ENCODE peak calls at places on chromosomes 16 and 17, in six cellular contexts. One of them, this sample, is unnamed.
A peak's percentile ranks its signal among the peaks of the same experiment; 100 is the strongest.

GRCh38 chr17:32490101-32490482 is 3.3 kb downstream of the CDK5R1 start:
- DNase-seq in neuronal stem cell: no peak
- DNase-seq in mesenchymal stem cell: no peak
- DNase-seq in H9: peak; percentile 58
- DNase-seq in IMR-90: no peak
- DNase-seq in H1: no peak
- DNase-seq in this sample: peak; percentile 22

GRCh38 chr16:58409316-58409973 is 17.2 kb downstream of the GINS3 start:
- DNase-seq in neuronal stem cell: no peak
- DNase-seq in mesenchymal stem cell: no peak
- DNase-seq in H9: no peak
- DNase-seq in IMR-90: peak; percentile 7
- DNase-seq in H1: no peak
- DNase-seq in this sample: no peak

GRCh38 chr16:58039829-58040495 is 14.4 kb downstream of the MMP15 start:
- DNase-seq in neuronal stem cell: no peak
- DNase-seq in mesenchymal stem cell: no peak
- DNase-seq in H9: no peak
- DNase-seq in IMR-90: no peak
- DNase-seq in H1: no peak
- DNase-seq in this sample: no peak

GRCh38 chr16:80125677-80126076 is 415.1 kb upstream of the DYNLRB2 start:
- DNase-seq in neuronal stem cell: no peak
- DNase-seq in mesenchymal stem cell: no peak
- DNase-seq in H9: no peak
- DNase-seq in IMR-90: no peak
- DNase-seq in H1: no peak
- DNase-seq in this sample: no peak

GRCh38 chr16:57544129-57544653 is 1.7 kb downstream of the ADGRG5 start:
- DNase-seq in neuronal stem cell: no peak
- DNase-seq in mesenchymal stem cell: no peak
- DNase-seq in H9: peak; percentile 11
- DNase-seq in IMR-90: no peak
- DNase-seq in H1: no peak
- DNase-seq in this sample: no peak

GRCh38 chr16:943971-944370 is 26.8 kb downstream of the LMF1 start:
- DNase-seq in neuronal stem cell: no peak
- DNase-seq in mesenchymal stem cell: no peak
- DNase-seq in H9: no peak
- DNase-seq in IMR-90: no peak
- DNase-seq in H1: no peak
- DNase-seq in this sample: no peak

GRCh38 chr17:40458001-40458791 is 14.9 kb downstream of the IGFBP4 start:
- DNase-seq in neuronal stem cell: no peak
- DNase-seq in mesenchymal stem cell: no peak
- DNase-seq in H9: no peak
- DNase-seq in IMR-90: peak; percentile 84
- DNase-seq in H1: no peak
- DNase-seq in this sample: no peak

GRCh38 chr16:88941933-88942909 is 34.8 kb downstream of the CBFA2T3 start:
- DNase-seq in neuronal stem cell: peak; percentile 59
- DNase-seq in mesenchymal stem cell: no peak
- DNase-seq in H9: peak; percentile 74
- DNase-seq in IMR-90: no peak
- DNase-seq in H1: no peak
- DNase-seq in this sample: peak; percentile 68

GRCh38 chr16:70610273-70611223 is 35.8 kb upstream of the IL34 start:
- DNase-seq in neuronal stem cell: no peak
- DNase-seq in mesenchymal stem cell: no peak
- DNase-seq in H9: no peak
- DNase-seq in IMR-90: no peak
- DNase-seq in H1: no peak
- DNase-seq in this sample: no peak

GRCh38 chr16:71952818-71953217 is 47.4 kb downstream of the PKD1L3 start:
- DNase-seq in neuronal stem cell: no peak
- DNase-seq in mesenchymal stem cell: no peak
- DNase-seq in H9: no peak
- DNase-seq in IMR-90: no peak
- DNase-seq in H1: no peak
- DNase-seq in this sample: no peak

GRCh38 chr17:34542700-34543336 is 36.6 kb upstream of the TMEM132E start:
- DNase-seq in neuronal stem cell: peak; percentile 64
- DNase-seq in mesenchymal stem cell: peak; percentile 15
- DNase-seq in H9: peak; percentile 68
- DNase-seq in IMR-90: no peak
- DNase-seq in H1: no peak
- DNase-seq in this sample: peak; percentile 31

DNA sequence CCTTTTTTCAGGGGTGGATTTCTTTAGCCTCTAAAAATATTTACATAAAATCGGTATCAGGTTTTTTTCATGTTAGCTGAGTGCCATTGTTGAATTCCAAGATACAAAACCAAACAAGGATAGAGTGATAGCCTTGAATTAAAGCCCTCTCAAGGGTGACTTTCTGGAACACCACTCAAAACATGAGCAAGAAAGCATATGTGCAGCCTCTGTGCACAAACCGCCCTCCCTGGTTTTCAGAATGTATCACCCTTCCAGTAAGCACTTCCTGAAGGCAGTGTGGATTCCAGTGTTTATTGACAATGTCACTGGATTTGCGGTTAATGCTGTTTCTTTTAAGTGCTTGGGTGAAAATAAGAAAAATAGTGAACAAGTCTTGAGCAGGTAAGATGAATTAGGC is 597.7 kb downstream of the TMEM114 start:
- DNase-seq in neuronal stem cell: no peak
- DNase-seq in mesenchymal stem cell: no peak
- DNase-seq in H9: no peak
- DNase-seq in IMR-90: no peak
- DNase-seq in H1: no peak
- DNase-seq in this sample: no peak
- H2AK5ac ChIP-seq in neuronal stem cell: no peak overlapping the region
- H2AK5ac ChIP-seq in mesenchymal stem cell: no peak overlapping the region
- H2AK5ac ChIP-seq in H9: no peak overlapping the region
- H2AK5ac ChIP-seq in IMR-90: no peak overlapping the region
- H2AK5ac ChIP-seq in H1: no peak overlapping the region
- H2AK5ac ChIP-seq in this sample: no peak overlapping the region

DNA sequence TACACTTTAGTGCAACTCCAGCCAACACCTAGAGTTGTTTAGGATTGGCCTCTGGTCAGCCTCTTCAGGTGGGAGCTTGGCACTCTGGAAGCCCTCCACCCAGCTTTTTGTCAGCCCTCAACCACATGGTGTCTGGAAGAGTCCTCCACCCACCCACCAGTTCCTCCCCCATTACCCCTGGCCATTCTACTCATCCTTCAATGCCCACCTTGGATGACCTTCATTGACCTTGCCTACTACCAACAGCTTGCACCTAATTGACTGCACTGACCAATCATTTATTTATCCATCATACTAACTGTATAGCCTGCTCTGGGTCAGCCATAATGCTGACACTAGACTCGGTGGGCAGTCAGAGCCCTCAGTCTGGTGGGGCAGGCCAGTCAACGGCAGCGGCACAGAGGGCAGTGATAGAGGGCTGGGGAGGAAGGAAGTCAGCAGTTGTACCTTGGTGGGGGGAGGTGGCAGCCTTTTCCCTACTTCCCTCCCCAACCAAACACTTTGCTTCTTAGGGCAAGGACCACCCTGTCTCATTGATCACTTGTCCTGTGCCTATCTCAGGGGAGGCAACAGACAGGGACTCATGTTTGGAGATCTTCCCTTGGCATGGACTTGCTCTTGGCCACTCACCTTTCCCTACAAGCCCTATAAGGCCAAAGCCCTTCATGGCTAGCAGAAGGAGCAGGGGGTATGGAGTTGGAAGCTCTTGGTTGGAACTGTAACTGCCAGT is 29.3 kb downstream of the SLC13A5 start:
- DNase-seq in neuronal stem cell: no peak
- DNase-seq in mesenchymal stem cell: no peak
- DNase-seq in H9: no peak
- DNase-seq in IMR-90: no peak
- DNase-seq in H1: no peak
- DNase-seq in this sample: no peak
- H2BK15ac ChIP-seq in neuronal stem cell: no peak overlapping the region
- H2BK15ac ChIP-seq in mesenchymal stem cell: no peak overlapping the region
- H2BK15ac ChIP-seq in H9: no peak overlapping the region
- H2BK15ac ChIP-seq in IMR-90: no peak overlapping the region
- H2BK15ac ChIP-seq in H1: no peak overlapping the region
- H2BK15ac ChIP-seq in this sample: no peak overlapping the region

GRCh38 chr17:41810659-41811548 is 845 bp downstream of the P3H4 start:
- DNase-seq in neuronal stem cell: no peak
- DNase-seq in mesenchymal stem cell: peak; percentile 35
- DNase-seq in H9: peak; percentile 49
- DNase-seq in IMR-90: no peak
- DNase-seq in H1: no peak
- DNase-seq in this sample: peak; percentile 45

GRCh38 chr17:41813699-41814124 is 908 bp downstream of the FKBP10 start:
- DNase-seq in neuronal stem cell: no peak
- DNase-seq in mesenchymal stem cell: peak; percentile 27
- DNase-seq in H9: no peak
- DNase-seq in IMR-90: no peak
- DNase-seq in H1: no peak
- DNase-seq in this sample: no peak

GRCh38 chr17:41813039-41813680 is 356 bp downstream of the FKBP10 start:
- DNase-seq in neuronal stem cell: no peak
- DNase-seq in mesenchymal stem cell: no peak
- DNase-seq in H9: no peak
- DNase-seq in IMR-90: no peak
- DNase-seq in H1: no peak
- DNase-seq in this sample: no peak

GRCh38 chr17:41811549-41812175 is at the start of gene P3H4:
- DNase-seq in neuronal stem cell: peak; percentile 80
- DNase-seq in mesenchymal stem cell: peak; percentile 84
- DNase-seq in H9: peak; percentile 87
- DNase-seq in IMR-90: peak; percentile 80
- DNase-seq in H1: no peak
- DNase-seq in this sample: peak; percentile 84

DNA sequence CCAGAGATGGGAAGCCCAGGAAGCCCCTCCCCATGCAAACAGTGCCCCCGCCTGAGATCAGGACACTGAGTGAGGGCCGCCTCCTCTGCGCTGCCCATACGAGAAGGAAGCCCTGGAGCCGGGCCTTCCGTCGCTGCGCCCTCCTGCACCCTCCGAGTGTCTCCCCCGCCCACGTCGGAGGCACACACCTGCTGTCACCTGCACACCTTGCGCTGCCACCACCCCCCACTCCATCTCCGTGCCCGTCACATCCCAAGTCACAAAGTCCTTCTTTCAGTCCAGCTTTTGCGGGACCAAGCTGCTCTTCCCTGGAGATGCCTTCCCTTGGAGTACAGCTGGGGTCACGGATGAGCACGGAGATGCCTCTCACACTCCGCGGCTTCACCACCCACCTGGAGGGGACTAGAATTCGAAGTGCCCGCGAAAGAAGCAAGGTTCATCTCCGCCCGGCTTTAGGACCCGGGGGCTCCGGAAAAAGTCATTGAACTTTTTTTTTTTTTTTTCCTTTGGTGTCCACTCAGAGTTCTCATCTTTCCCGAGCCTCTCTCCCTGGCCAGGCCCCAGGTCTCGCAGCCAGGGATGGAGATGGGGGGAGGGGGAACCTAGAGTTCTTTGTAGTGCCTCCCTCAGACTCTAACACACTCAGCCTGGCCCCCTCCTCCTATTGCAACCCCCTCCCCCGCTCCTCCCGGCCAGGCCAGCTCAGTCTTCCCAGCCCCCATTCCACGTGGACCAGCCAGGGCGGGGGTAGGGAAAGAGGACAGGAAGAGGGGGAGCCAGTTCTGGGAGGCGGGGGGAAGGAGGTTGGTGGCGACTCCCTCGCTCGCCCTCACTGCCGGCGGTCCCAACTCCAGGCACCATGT is at the start of gene FKBP10:
- DNase-seq in neuronal stem cell: peak; percentile 96
- DNase-seq in mesenchymal stem cell: peak; percentile 95
- DNase-seq in H9: peak; percentile 94
- DNase-seq in IMR-90: peak; percentile 92
- DNase-seq in H1: peak; percentile 80
- DNase-seq in this sample: peak; percentile 98
- H3K27ac ChIP-seq in neuronal stem cell: peak within 1 kb of the TSS; percentile 89
- H3K27ac ChIP-seq in mesenchymal stem cell: peak within 1 kb of the TSS; percentile 94
- H3K27ac ChIP-seq in H9: no peak within 1 kb of the TSS
- H3K27ac ChIP-seq in IMR-90: peak within 1 kb of the TSS; percentile 93
- H3K27ac ChIP-seq in H1: no peak within 1 kb of the TSS
- H3K27ac ChIP-seq in this sample: peak within 1 kb of the TSS; percentile 95

GRCh38 chr17:17975441-17975840 is 2.8 kb downstream of the DRC3 start:
- DNase-seq in neuronal stem cell: no peak
- DNase-seq in mesenchymal stem cell: no peak
- DNase-seq in H9: no peak
- DNase-seq in IMR-90: no peak
- DNase-seq in H1: no peak
- DNase-seq in this sample: no peak

GRCh38 chr17:17971431-17972125 is 622 bp downstream of the TOM1L2 start:
- DNase-seq in neuronal stem cell: no peak
- DNase-seq in mesenchymal stem cell: peak; percentile 22
- DNase-seq in H9: no peak
- DNase-seq in IMR-90: no peak
- DNase-seq in H1: no peak
- DNase-seq in this sample: peak; percentile 34

GRCh38 chr17:17970699-17971430 is 1.3 kb downstream of the TOM1L2 start:
- DNase-seq in neuronal stem cell: no peak
- DNase-seq in mesenchymal stem cell: no peak
- DNase-seq in H9: no peak
- DNase-seq in IMR-90: no peak
- DNase-seq in H1: no peak
- DNase-seq in this sample: no peak

GRCh38 chr17:17972952-17973254 is 241 bp downstream of the DRC3 start:
- DNase-seq in neuronal stem cell: no peak
- DNase-seq in mesenchymal stem cell: no peak
- DNase-seq in H9: no peak
- DNase-seq in IMR-90: no peak
- DNase-seq in H1: no peak
- DNase-seq in this sample: no peak

DNA sequence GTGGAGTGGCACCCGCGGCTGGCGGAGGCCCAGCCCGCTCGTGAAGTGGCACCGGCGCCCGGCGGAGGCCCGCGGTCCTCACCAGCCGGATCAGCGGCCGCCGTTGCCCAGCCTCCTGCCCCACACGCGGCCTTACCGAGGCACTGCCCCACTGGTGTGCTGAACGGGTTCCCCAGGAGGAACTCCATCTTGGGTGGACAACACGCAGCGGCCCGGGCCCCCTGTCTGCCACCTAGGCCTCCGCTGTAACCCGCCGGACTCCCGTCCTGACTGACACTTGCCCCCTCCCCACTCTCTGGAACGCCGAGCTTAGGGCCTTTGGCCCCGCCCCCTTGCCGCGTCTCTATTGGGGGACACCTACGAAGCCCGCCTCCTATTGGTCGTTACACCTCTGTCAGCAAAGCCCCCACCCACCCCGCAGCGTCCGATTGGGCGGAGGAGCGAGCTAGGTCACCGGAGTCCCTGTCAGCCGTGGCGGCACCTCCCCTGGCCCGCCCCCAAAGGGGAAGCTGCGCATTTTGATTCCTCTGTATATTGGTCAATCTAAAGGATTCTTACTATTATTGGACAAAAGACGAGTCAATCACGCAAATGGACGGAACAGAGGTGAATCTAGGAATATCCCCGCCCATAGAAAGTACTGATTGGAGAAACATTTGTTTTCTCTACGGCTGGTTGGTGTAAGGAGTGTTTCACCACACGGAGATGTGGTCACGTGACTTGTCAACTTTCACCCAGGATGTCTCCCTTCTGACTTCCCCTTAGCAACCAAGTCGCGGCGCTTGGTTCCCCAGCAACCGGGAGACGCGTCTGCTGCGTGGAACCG is at the start of the genes DRC3 and TOM1L2:
- DNase-seq in neuronal stem cell: peak; percentile 100
- DNase-seq in mesenchymal stem cell: peak; percentile 100
- DNase-seq in H9: peak; percentile 100
- DNase-seq in IMR-90: peak; percentile 100
- DNase-seq in H1: peak; percentile 99
- DNase-seq in this sample: peak; percentile 100
- H2AK5ac ChIP-seq in neuronal stem cell: peak within 1 kb of the TSS; percentile 94
- H2AK5ac ChIP-seq in mesenchymal stem cell: no peak within 1 kb of the TSS
- H2AK5ac ChIP-seq in H9: no peak within 1 kb of the TSS
- H2AK5ac ChIP-seq in IMR-90: peak within 1 kb of the TSS; percentile 64
- H2AK5ac ChIP-seq in H1: no peak within 1 kb of the TSS
- H2AK5ac ChIP-seq in this sample: no peak within 1 kb of the TSS

This sample was measured in mesendoderm.